ENCODE peak calls at places on chromosomes 5 and 9, in nine cellular contexts. P, A, K, W, V, E, U, O and I are unnamed samples.

GRCh38 chr9:120922404-120923173 is 4.0 kb downstream of the TRAF1 start:
- DNase-seq in K (no peak), V (peak; percentile 4), E (no peak), O (no peak), A (no peak), P (no peak), U (no peak), W (no peak), I (no peak)

GRCh38 chr5:67015577-67016290 is 180.9 kb downstream of the CD180 start:
- DNase-seq in P (no peak), O (no peak), A (no peak), V (no peak), U (no peak), K (no peak), W (no peak), E (peak; percentile 86), I (no peak)

GRCh38 chr9:89756891-89757537 is 152.2 kb downstream of the GADD45G start:
- DNase-seq in O (peak; percentile 63), W (peak; percentile 34), E (no peak), K (no peak), P (peak; percentile 68), U (no peak), A (no peak), V (no peak), I (peak; percentile 50)

GRCh38 chr9:88219601-88220000 is 81.3 kb upstream of the SPATA31C2 start:
- DNase-seq in E (no peak), W (no peak), K (no peak), U (no peak), O (no peak), P (no peak), V (no peak), A (no peak), I (no peak)

GRCh38 chr5:68762201-68762600 is 331.6 kb upstream of the SLC30A5 start:
- DNase-seq in U (no peak), K (no peak), V (no peak), W (no peak), P (no peak), A (no peak), E (no peak), O (no peak), I (no peak)

GRCh38 chr5:24492231-24492630 is 152.5 kb downstream of the CDH10 start:
- DNase-seq in W (no peak), U (peak; percentile 64), E (no peak), A (no peak), V (no peak), K (no peak), P (no peak), O (no peak), I (no peak)

GRCh38 chr5:25414746-25415145 is 770.0 kb upstream of the CDH10 start:
- DNase-seq in W (no peak), E (no peak), U (no peak), A (no peak), P (no peak), O (no peak), V (no peak), K (no peak), I (no peak)

GRCh38 chr5:106397700-106398099 is 1273.0 kb downstream of the EFNA5 start:
- DNase-seq in U (peak; percentile 55), K (no peak), O (no peak), E (peak; percentile 98), A (no peak), W (no peak), P (no peak), V (no peak), I (no peak)

GRCh38 chr9:134490446-134490845 is 151.2 kb upstream of the COL5A1 start:
- DNase-seq in A (no peak), U (no peak), K (no peak), P (no peak), W (no peak), V (no peak), E (no peak), O (peak; percentile 2), I (no peak)

GRCh38 chr9:127684576-127684975 is 22.2 kb upstream of the CFAP157 start:
- DNase-seq in V (no peak), O (no peak), W (no peak), A (no peak), P (no peak), U (no peak), K (no peak), E (peak; percentile 56), I (no peak)

GRCh38 chr5:88883566-88884434 is 816 bp upstream of the MEF2C start:
- DNase-seq in U (peak; percentile 18), V (peak; percentile 63), A (peak; percentile 47), P (peak; percentile 79), E (peak; percentile 79), W (peak; percentile 65), K (no peak), O (peak; percentile 47), I (peak; percentile 76)
- TF ChIP-seq POLR2A in U (no peak), V (peak; percentile 56), A (no peak), P (no peak), E (peak; percentile 52), W (peak; percentile 68), K (no peak), O (peak; percentile 28), I (peak; percentile 77)

GRCh38 chr9:79707589-79707988 is 135.8 kb downstream of the TLE4 start:
- DNase-seq in A (no peak), E (no peak), U (no peak), P (no peak), O (no peak), W (no peak), K (no peak), V (no peak), I (no peak)
- H3K9me3 ChIP-seq in A (no peaks in the 10 kb centered on the region), E (no peaks in the 10 kb centered on the region), U (no peaks in the 10 kb centered on the region), P (no peaks in the 10 kb centered on the region), O (no peaks in the 10 kb centered on the region), W (no peaks in the 10 kb centered on the region), K (no peaks in the 10 kb centered on the region), V (no peaks in the 10 kb centered on the region), I (no peaks in the 10 kb centered on the region)

GRCh38 chr5:173790177-173790719 is 97.9 kb upstream of the CPEB4 start:
- DNase-seq in U (no peak), A (no peak), W (no peak), O (no peak), P (no peak), V (peak; percentile 53), E (no peak), K (no peak), I (no peak)
- H3K4me3 ChIP-seq in U (no peak overlapping the region), A (no peak overlapping the region), W (no peak overlapping the region), O (no peak overlapping the region), P (no peak overlapping the region), V (no peak overlapping the region), E (no peak overlapping the region), K (no peak overlapping the region), I (no peak overlapping the region)

DNA sequence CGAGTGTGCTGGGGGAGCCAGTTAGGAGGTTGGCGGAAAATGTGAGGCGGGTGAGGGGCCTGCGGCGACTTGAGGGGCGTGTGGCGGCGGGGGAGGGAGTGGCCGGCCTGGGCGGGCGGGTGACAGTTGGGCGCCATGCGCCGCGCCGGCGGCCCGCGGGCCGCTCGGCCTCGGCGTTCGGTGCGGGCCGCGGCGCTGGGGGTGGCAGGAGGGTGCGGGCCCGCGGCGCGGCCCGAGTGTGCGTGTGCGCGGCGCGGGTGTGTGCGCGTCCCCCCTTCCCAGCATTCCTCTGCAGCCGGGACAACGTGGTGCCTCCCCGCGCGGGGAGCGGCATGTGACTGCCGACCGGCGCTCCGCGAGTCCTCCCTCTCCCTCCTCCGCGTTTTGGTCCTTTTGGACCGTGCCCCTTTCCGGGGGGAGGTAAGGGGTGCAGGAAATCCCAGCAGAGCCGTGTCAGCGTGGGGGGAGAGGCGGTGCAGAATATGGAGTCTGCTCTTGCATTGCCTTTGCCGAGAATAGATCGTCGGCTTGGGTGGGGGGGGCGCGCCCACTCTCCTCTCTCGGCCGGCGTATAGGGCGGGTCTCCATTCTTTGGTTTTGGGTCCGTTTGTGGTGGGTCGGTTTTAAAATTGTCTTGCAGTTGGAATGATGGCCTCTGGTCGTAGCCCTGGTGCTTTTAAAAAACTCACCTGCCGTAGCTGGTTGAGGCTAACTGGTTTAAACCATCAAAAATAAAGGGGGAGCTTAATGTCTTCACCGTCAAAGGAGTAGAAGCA is 1.9 kb downstream of the LARP1 start:
- DNase-seq in A (peak; percentile 54), U (peak; percentile 41), E (peak; percentile 30), V (peak; percentile 53), W (peak; percentile 69), P (peak; percentile 66), K (peak; percentile 20), O (peak; percentile 70), I (peak; percentile 62)
- TF ChIP-seq POLR2A in A (no peak), U (no peak), E (no peak), V (no peak), W (peak; percentile 63), P (no peak), K (peak; percentile 53), O (peak; percentile 50), I (peak; percentile 61)